ENCODE peak calls at places on chromosomes 1 and 21, in eight cellular contexts. U, M, D, I, Y, B, A and X are unnamed samples.

GRCh38 chr1:14149431-14149830 is 449.1 kb upstream of the KAZN start:
- DNase-seq in I (no peak), M (no peak), Y (peak), B (no peak), A (no peak), U (no peak), D (no peak), X (no peak)

GRCh38 chr1:239608469-239608868 is 222.1 kb downstream of the CHRM3 start:
- DNase-seq in I (no peak), U (no peak), B (no peak), A (no peak), D (no peak), Y (no peak), M (no peak), X (no peak)

GRCh38 chr1:229556551-229556950 is 2.0 kb downstream of the ABCB10 start:
- DNase-seq in B (no peak), Y (no peak), U (no peak), A (no peak), M (no peak), I (no peak), D (no peak), X (no peak)

GRCh38 chr1:84753516-84754375 is 63.5 kb upstream of the SSX2IP start:
- DNase-seq in M (peak), U (peak), Y (peak), I (peak), A (peak), B (peak), D (peak), X (no peak)

GRCh38 chr1:110370827-110371226 is 20.0 kb downstream of the SLC16A4 start:
- DNase-seq in M (no peak), A (peak), U (no peak), I (no peak), D (no peak), B (no peak), Y (no peak), X (no peak)

GRCh38 chr1:12230549-12231275 is 882 bp downstream of the VPS13D start:
- DNase-seq in M (peak), Y (no peak), I (no peak), U (peak), D (no peak), A (no peak), B (peak), X (no peak)

GRCh38 chr1:89087241-89087640 is 22.2 kb upstream of the GBP1 start:
- DNase-seq in A (no peak), U (no peak), Y (no peak), M (no peak), B (no peak), D (no peak), I (no peak), X (no peak)

GRCh38 chr1:115545096-115545720 is 96.6 kb upstream of the VANGL1 start:
- DNase-seq in Y (no peak), B (no peak), U (no peak), A (no peak), M (no peak), I (no peak), D (no peak), X (no peak)

GRCh38 chr21:44996096-44996495 is 56.3 kb downstream of the SLX9 start:
- DNase-seq in B (no peak), A (no peak), D (no peak), Y (no peak), U (peak), M (no peak), I (no peak), X (no peak)

GRCh38 chr1:246698466-246699094 is 25.6 kb upstream of the SCCPDH start:
- DNase-seq in A (no peak), U (no peak), D (no peak), B (no peak), I (no peak), Y (no peak), M (no peak), X (no peak)

GRCh38 chr1:1842360-1843146 is 48.3 kb downstream of the GNB1 start:
- DNase-seq in B (no peak), A (no peak), U (no peak), D (no peak), I (no peak), Y (no peak), M (peak), X (peak)

GRCh38 chr1:159302036-159302435 is at the start of gene FCER1A:
- DNase-seq in B (no peak), A (no peak), M (no peak), U (no peak), I (no peak), Y (no peak), D (no peak), X (no peak)

GRCh38 chr1:1305300-1306069 is 2.2 kb downstream of the ACAP3 start:
- DNase-seq in I (peak), U (peak), M (peak), B (peak), D (peak), Y (peak), A (peak), X (no peak)

GRCh38 chr1:171736204-171736603 is 5.7 kb downstream of the VAMP4 start:
- DNase-seq in M (no peak), Y (no peak), B (no peak), D (no peak), A (no peak), I (no peak), U (no peak), X (no peak)

GRCh38 chr1:190019717-190020116 is 457.9 kb downstream of the BRINP3 start:
- DNase-seq in M (no peak), I (no peak), Y (no peak), D (no peak), B (no peak), U (no peak), A (no peak), X (no peak)

GRCh38 chr1:168243636-168244212 is 17.9 kb downstream of the SFT2D2 start:
- DNase-seq in D (peak), B (no peak), I (no peak), A (peak), Y (no peak), U (no peak), M (no peak), X (no peak)